ENCODE peak calls at places on chromosomes 5 and 9, in five cellular contexts. S is nephron progenitor cell; G is activated naive CD8-positive, alpha-beta T cell treated with anti-CD3 and anti-CD28 coated beads for 36 hours; A is Kasumi-1; O is ascending aorta. R is an unnamed sample.

GRCh38 chr5:172686111-172686510 is 45.0 kb downstream of the NEURL1B start:
- DNase-seq in S (no peak), G (no peak), A (no peak), O (no peak), R (no peak)

GRCh38 chr5:181189962-181190710 is 14.9 kb downstream of the TRIM7 start:
- DNase-seq in S (peak; percentile 30), G (peak; percentile 54), A (no peak), O (no peak), R (no peak)

GRCh38 chr9:794386-794785 is 47.1 kb upstream of the DMRT1 start:
- DNase-seq in S (no peak), G (no peak), A (no peak), O (no peak), R (no peak)

GRCh38 chr9:133844876-133845658 is 106.9 kb upstream of the SARDH start:
- DNase-seq in S (no peak), G (no peak), A (no peak), O (peak; percentile 56), R (peak; percentile 50)

GRCh38 chr9:134916161-134916665 is 1.5 kb downstream of the FCN1 start:
- DNase-seq in S (no peak), G (no peak), A (no peak), O (no peak), R (no peak)

GRCh38 chr5:141811287-141812155 is 66.7 kb downstream of the PCDH1 start:
- DNase-seq in S (peak; percentile 68), G (peak; percentile 28), A (peak; percentile 13), O (no peak), R (no peak)

GRCh38 chr5:1359031-1359645 is 14.2 kb upstream of the CLPTM1L start:
- DNase-seq in S (no peak), G (no peak), A (no peak), O (no peak), R (no peak)

GRCh38 chr9:109843651-109844050 is 63.7 kb downstream of the PALM2AKAP2 start:
- DNase-seq in S (no peak), G (no peak), A (no peak), O (no peak), R (no peak)

GRCh38 chr5:16453609-16454008 is 12.0 kb downstream of the ZNF622 start:
- DNase-seq in S (no peak), G (no peak), A (peak; percentile 16), O (no peak), R (no peak)

GRCh38 chr9:69258551-69258950 is 66.5 kb upstream of the ENTREP1 start:
- DNase-seq in S (no peak), G (no peak), A (no peak), O (no peak), R (no peak)

GRCh38 chr9:92507005-92507404 is 24.7 kb upstream of the ASPN start:
- DNase-seq in S (no peak), G (no peak), A (no peak), O (no peak), R (no peak)

GRCh38 chr5:170571885-170572284 is 68.1 kb downstream of the KCNIP1 start:
- DNase-seq in S (no peak), G (no peak), A (no peak), O (no peak), R (no peak)

GRCh38 chr9:125391704-125392103 is 130.1 kb downstream of the GAPVD1 start:
- DNase-seq in S (no peak), G (no peak), A (no peak), O (no peak), R (no peak)

GRCh38 chr5:159915913-159916840 is at the start of gene ADRA1B:
- DNase-seq in S (peak; percentile 90), G (peak; percentile 73), A (peak; percentile 9), O (no peak), R (no peak)

GRCh38 chr5:78613756-78614155 is 34.8 kb downstream of the LHFPL2 start:
- DNase-seq in S (no peak), G (no peak), A (no peak), O (no peak), R (no peak)

GRCh38 chr9:81479573-81479972 is 209.8 kb downstream of the TLE1 start:
- DNase-seq in S (no peak), G (no peak), A (no peak), O (no peak), R (no peak)

GRCh38 chr5:154478224-154478565 is at the start of gene HAND1:
- DNase-seq in S (peak; percentile 83), G (no peak), A (no peak), O (no peak), R (no peak)

GRCh38 chr9:108186996-108187395 is 668.8 kb downstream of the ACTL7B start:
- DNase-seq in S (no peak), G (no peak), A (no peak), O (peak; percentile 9), R (no peak)

GRCh38 chr5:176648467-176649194 is 1.3 kb downstream of the TSPAN17 start:
- DNase-seq in S (no peak), G (peak; percentile 44), A (no peak), O (no peak), R (no peak)

GRCh38 chr5:10726913-10727517 is 34.0 kb downstream of the DAP start:
- DNase-seq in S (no peak), G (peak; percentile 41), A (no peak), O (no peak), R (no peak)

GRCh38 chr5:43041669-43042175 is 1.6 kb upstream of the ANXA2R start:
- DNase-seq in S (peak; percentile 70), G (peak; percentile 76), A (peak; percentile 72), O (no peak), R (no peak)

GRCh38 chr5:175456105-175456504 is 12.1 kb upstream of the DRD1 start:
- DNase-seq in S (no peak), G (no peak), A (no peak), O (no peak), R (no peak)